ENCODE peak calls at places on chromosomes 16 and 17, in ten cellular contexts. D is activated CD4-positive, alpha-beta T cell treated with anti-CD3 and anti-CD28 coated beads, Interleukin-2, amount 10 ng/mL, durations not matched to agents 7 days and 5 days; R is Right ventricle myocardium superior; L is GM12864; K is fibroblast of villous mesenchyme; O is naive B cell; B is AG04449; W is activated T-cell treated with anti-CD3 and anti-CD28 coated beads for 24 hours; E is lower lobe of right lung; T is activated T-helper 2 cell treated with anti-CD3 and anti-CD28 coated beads, Interferon-gamma antibody, Interleukin-2, Interleukin-4, amounts not matched to agents 10 μg/mL and 5 μg/mL and 100 μg/mL, durations not matched to agents 14 hours and 24 hours and 36 hours. M is an unnamed sample.

GRCh38 chr16:83953796-83954576 is 946 bp downstream of the OSGIN1 start:
- DNase-seq in T (no peak), D (peak; percentile 47), O (peak; percentile 10), R (peak; percentile 43), L (peak; percentile 24), K (peak; percentile 32), E (no peak), B (no peak), W (peak; percentile 7), M (peak; percentile 52)

GRCh38 chr16:17445421-17445820 is 25.3 kb downstream of the XYLT1 start:
- DNase-seq in O (no peak), R (no peak), T (no peak), E (no peak), B (no peak), L (no peak), D (no peak), W (no peak), K (no peak), M (no peak)

GRCh38 chr16:47732806-47733150 is 271.6 kb downstream of the PHKB start:
- DNase-seq in R (no peak), D (no peak), L (no peak), E (no peak), B (peak; percentile 80), T (no peak), O (no peak), W (no peak), K (peak; percentile 93), M (no peak)

GRCh38 chr17:49901460-49902331 is 53.8 kb upstream of the TAC4 start:
- DNase-seq in O (no peak), B (no peak), W (no peak), K (no peak), T (no peak), E (peak; percentile 66), D (no peak), R (no peak), L (no peak), M (no peak)

GRCh38 chr17:47720754-47721533 is 12.1 kb upstream of the TBX21 start:
- DNase-seq in L (no peak), B (no peak), O (no peak), K (no peak), D (peak; percentile 83), E (no peak), W (peak; percentile 97), T (peak; percentile 82), R (no peak), M (peak; percentile 90)

GRCh38 chr17:18225562-18226283 is at the start of gene LLGL1:
- DNase-seq in O (no peak), W (peak; percentile 1), K (peak; percentile 22), T (no peak), L (no peak), D (no peak), B (no peak), E (no peak), R (no peak), M (no peak)

GRCh38 chr17:45342871-45343526 is 26.2 kb upstream of the MAP3K14 start:
- DNase-seq in E (no peak), R (no peak), L (no peak), O (no peak), T (no peak), D (no peak), W (no peak), B (no peak), K (no peak), M (no peak)

GRCh38 chr17:55710829-55711496 is 11.7 kb downstream of the TMEM100 start:
- DNase-seq in L (no peak), D (no peak), W (no peak), R (no peak), O (no peak), B (no peak), T (no peak), K (no peak), E (no peak), M (no peak)

GRCh38 chr16:13390093-13390985 is 488.9 kb downstream of the SHISA9 start:
- DNase-seq in K (no peak), D (no peak), R (no peak), E (no peak), T (no peak), W (no peak), O (peak; percentile 10), L (peak; percentile 47), B (no peak), M (no peak)

GRCh38 chr16:1154291-1154886 is 1.5 kb downstream of the CACNA1H start:
- DNase-seq in T (no peak), O (no peak), K (peak; percentile 39), B (no peak), W (no peak), E (no peak), D (no peak), L (no peak), R (no peak), M (no peak)

GRCh38 chr17:63919311-63919723 is 678 bp upstream of the GH1 start:
- DNase-seq in O (peak; percentile 83), E (no peak), L (peak; percentile 54), D (peak; percentile 83), T (peak; percentile 64), K (peak; percentile 53), B (no peak), R (no peak), W (peak; percentile 72), M (peak; percentile 79)

GRCh38 chr17:17710728-17711541 is 29.7 kb downstream of the RAI1 start:
- DNase-seq in D (no peak), W (no peak), O (no peak), K (peak; percentile 90), R (no peak), B (peak; percentile 67), L (no peak), T (no peak), E (peak; percentile 92), M (no peak)

GRCh38 chr16:65044861-65045260 is 77.0 kb downstream of the CDH11 start:
- DNase-seq in W (no peak), T (no peak), K (peak; percentile 48), B (peak; percentile 63), D (no peak), O (no peak), E (no peak), R (no peak), L (no peak), M (no peak)

GRCh38 chr16:6177781-6178180 is 1080.2 kb upstream of the EEF2KMT start:
- DNase-seq in K (no peak), B (no peak), R (no peak), T (no peak), L (no peak), O (no peak), D (no peak), W (no peak), E (no peak), M (no peak)

GRCh38 chr17:8746501-8747236 is 2.0 kb upstream of the CCDC42 start:
- DNase-seq in B (no peak), K (no peak), T (no peak), W (no peak), R (no peak), E (no peak), L (no peak), D (no peak), O (no peak), M (no peak)

GRCh38 chr17:73156166-73156840 is 8.5 kb upstream of the SSTR2 start:
- DNase-seq in L (no peak), W (peak; percentile 36), O (peak; percentile 32), D (peak; percentile 65), T (peak; percentile 48), E (peak; percentile 75), K (peak; percentile 72), B (no peak), R (peak; percentile 81), M (peak; percentile 70)

GRCh38 chr17:2398188-2398587 is 2.7 kb downstream of the MNT start:
- DNase-seq in E (no peak), T (no peak), K (no peak), B (no peak), L (no peak), D (no peak), O (no peak), R (no peak), W (no peak), M (no peak)

GRCh38 chr16:23949630-23950290 is 114.0 kb downstream of the PRKCB start:
- DNase-seq in B (no peak), R (peak; percentile 60), L (peak; percentile 37), D (peak; percentile 80), K (no peak), O (peak; percentile 74), E (peak; percentile 65), W (no peak), T (peak; percentile 60), M (peak; percentile 91)

GRCh38 chr17:62064791-62065563 is at the start of gene MED13:
- DNase-seq in R (peak; percentile 81), W (peak; percentile 31), D (peak; percentile 63), K (peak; percentile 46), E (peak; percentile 78), B (no peak), T (peak; percentile 63), L (no peak), O (peak; percentile 56), M (peak; percentile 64)

GRCh38 chr17:51056813-51057510 is 63.7 kb downstream of the SPAG9 start:
- DNase-seq in D (peak; percentile 56), R (no peak), L (peak; percentile 44), T (no peak), E (no peak), W (no peak), B (peak; percentile 91), K (peak; percentile 85), O (peak; percentile 48), M (peak; percentile 54)

GRCh38 chr17:67520916-67521772 is 144.1 kb downstream of the PITPNC1 start:
- DNase-seq in E (no peak), W (no peak), D (no peak), O (no peak), L (no peak), K (no peak), R (no peak), T (no peak), B (no peak), M (no peak)

GRCh38 chr16:62692685-62693084 is 656.4 kb upstream of the CDH8 start:
- DNase-seq in T (no peak), E (no peak), L (no peak), D (no peak), O (no peak), R (no peak), K (no peak), B (no peak), W (no peak), M (no peak)

GRCh38 chr16:2194166-2194834 is 2.1 kb downstream of the CASKIN1 start:
- DNase-seq in B (no peak), O (no peak), E (no peak), D (peak; percentile 31), W (no peak), K (peak; percentile 12), L (no peak), T (no peak), R (no peak), M (peak; percentile 56)

GRCh38 chr16:11217651-11218323 is 38.2 kb downstream of the SOCS1 start:
- DNase-seq in W (no peak), L (no peak), T (no peak), E (no peak), K (no peak), B (no peak), O (no peak), R (no peak), D (no peak), M (no peak)

GRCh38 chr17:50358177-50358576 is 12.3 kb downstream of the XYLT2 start:
- DNase-seq in E (no peak), O (no peak), L (no peak), B (no peak), R (no peak), D (no peak), W (no peak), T (no peak), K (no peak), M (no peak)

GRCh38 chr16:86773339-86773715 is 195.0 kb downstream of the FOXL1 start:
- DNase-seq in E (no peak), K (no peak), L (no peak), O (no peak), R (no peak), W (no peak), D (no peak), T (no peak), B (no peak), M (no peak)

GRCh38 chr17:67013891-67014290 is 30.5 kb upstream of the CACNG1 start:
- DNase-seq in K (no peak), B (no peak), E (no peak), O (no peak), R (no peak), L (no peak), T (no peak), D (no peak), W (no peak), M (no peak)

GRCh38 chr17:48586355-48586924 is 3.6 kb downstream of the HOXB3 start:
- DNase-seq in E (no peak), K (no peak), O (no peak), L (no peak), R (no peak), W (no peak), B (no peak), D (no peak), T (no peak), M (peak; percentile 49)

M was measured in activated CD8-positive, alpha-beta T cell treated with anti-CD3 and anti-CD28 coated beads, Interleukin-2, amount 10 ng/mL, durations not matched to agents 7 days and 5 days.